ENCODE peak calls at places on chromosome 14, in nine cellular contexts. R is foreskin fibroblast; V is RWPE1; A is stimulated activated effector memory CD8-positive, alpha-beta T cell treated with anti-CD3 and anti-CD28 coated beads, Interleukin-12 subunit alpha, Interleukin-12 subunit beta, amount 100 ng/mL, for 72 hours; N is NCI-H774; M is HCT116; K is HT1080; W is HFFc6; F is activated naive CD4-positive, alpha-beta T cell treated with Interleukin-2 at 50 U/mL for 16 hours. X is an unnamed sample.

GRCh38 chr14:100586520-100587247 is 533 bp downstream of the BEGAIN start:
- DNase-seq in K (no peak), W (no peak), V (peak), F (peak), A (no peak), M (peak), N (peak), R (no peak), X (no peak)

GRCh38 chr14:88746042-88746441 is 46.7 kb downstream of the EML5 start:
- DNase-seq in W (no peak), M (no peak), R (no peak), V (no peak), F (no peak), K (no peak), N (no peak), A (no peak), X (no peak)

GRCh38 chr14:105091335-105092123 is 26.3 kb upstream of the GPR132 start:
- DNase-seq in F (no peak), K (peak), V (peak), N (no peak), R (peak), A (no peak), W (peak), M (peak), X (no peak)

GRCh38 chr14:29242755-29243340 is 476.3 kb downstream of the FOXG1 start:
- DNase-seq in N (peak), K (peak), A (no peak), R (peak), W (no peak), F (no peak), V (no peak), M (no peak), X (no peak)

GRCh38 chr14:64758711-64759554 is 54.7 kb downstream of the PLEKHG3 start:
- DNase-seq in K (peak), V (peak), N (no peak), W (peak), R (peak), F (no peak), M (no peak), A (no peak), X (no peak)

GRCh38 chr14:35046751-35047536 is 872 bp downstream of the FAM177A1 start:
- DNase-seq in R (no peak), F (no peak), V (peak), N (peak), A (no peak), K (no peak), W (no peak), M (no peak), X (no peak)

GRCh38 chr14:63656194-63656593 is 14.5 kb upstream of the WDR89 start:
- DNase-seq in A (no peak), V (no peak), M (no peak), W (no peak), K (no peak), N (no peak), F (no peak), R (no peak), X (no peak)

GRCh38 chr14:54173782-54174181 is 217.2 kb upstream of the BMP4 start:
- DNase-seq in W (peak), A (no peak), N (no peak), K (no peak), V (no peak), M (no peak), R (peak), F (no peak), X (no peak)

GRCh38 chr14:49893309-49894213 is 679 bp downstream of the ARF6 start:
- DNase-seq in N (no peak), V (no peak), W (no peak), A (peak), M (no peak), F (peak), R (peak), K (peak), X (peak)

GRCh38 chr14:44135972-44136371 is 371.1 kb downstream of the FSCB start:
- DNase-seq in R (no peak), N (no peak), V (no peak), K (peak), W (no peak), A (no peak), M (no peak), F (no peak), X (no peak)

GRCh38 chr14:69980457-69981414 is 101.5 kb downstream of the SMOC1 start:
- DNase-seq in M (peak), W (no peak), F (no peak), V (peak), A (no peak), R (no peak), N (no peak), K (peak), X (no peak)

GRCh38 chr14:94047581-94047980 is 21.4 kb downstream of the OTUB2 start:
- DNase-seq in M (no peak), A (no peak), F (no peak), N (no peak), W (no peak), V (no peak), R (no peak), K (no peak), X (no peak)

GRCh38 chr14:101561145-101561896 is at the start of gene DIO3:
- DNase-seq in N (no peak), V (no peak), F (no peak), K (no peak), A (no peak), W (no peak), M (peak), R (no peak), X (no peak)

GRCh38 chr14:40691066-40691465 is 915.6 kb upstream of the LRFN5 start:
- DNase-seq in W (no peak), A (no peak), K (no peak), N (no peak), V (no peak), M (no peak), R (no peak), F (no peak), X (no peak)

GRCh38 chr14:53547593-53547992 is 394.5 kb upstream of the DDHD1 start:
- DNase-seq in N (no peak), M (no peak), A (no peak), K (no peak), V (no peak), F (no peak), R (no peak), W (no peak), X (no peak)

GRCh38 chr14:65428691-65429090 is 16.2 kb downstream of the FUT8 start:
- DNase-seq in F (no peak), N (no peak), M (no peak), R (no peak), A (no peak), K (no peak), W (no peak), V (no peak), X (no peak)

GRCh38 chr14:101034986-101035385 is 131.5 kb upstream of the RTL1 start:
- DNase-seq in M (no peak), A (no peak), F (no peak), V (no peak), W (no peak), R (no peak), N (no peak), K (no peak), X (no peak)

GRCh38 chr14:86604546-86604945 is 1074.6 kb downstream of the FLRT2 start:
- DNase-seq in R (no peak), K (peak), W (peak), A (no peak), V (no peak), F (no peak), M (no peak), N (no peak), X (no peak)

GRCh38 chr14:100375273-100375962 is 52.3 kb downstream of the SLC25A47 start:
- DNase-seq in K (peak), F (peak), A (peak), W (peak), V (peak), M (peak), R (peak), N (no peak), X (peak)

GRCh38 chr14:99744199-99744872 is 48.9 kb upstream of the EML1 start:
- DNase-seq in R (no peak), N (no peak), K (no peak), W (peak), A (no peak), M (no peak), F (no peak), V (no peak), X (no peak)

GRCh38 chr14:32648434-32648833 is 290.2 kb upstream of the NPAS3 start:
- DNase-seq in M (no peak), W (peak), R (peak), N (no peak), K (no peak), A (no peak), F (no peak), V (peak), X (no peak)

GRCh38 chr14:38775986-38776385 is 327.0 kb downstream of the SEC23A start:
- DNase-seq in F (no peak), V (no peak), K (no peak), R (no peak), N (no peak), A (no peak), W (no peak), M (no peak), X (no peak)

GRCh38 chr14:28243600-28243999 is 523.0 kb upstream of the FOXG1 start:
- DNase-seq in R (no peak), M (no peak), N (no peak), W (no peak), V (peak), A (no peak), F (no peak), K (peak), X (no peak)

GRCh38 chr14:90419200-90419599 is 22.4 kb downstream of the CALM1 start:
- DNase-seq in M (peak), K (peak), R (peak), F (no peak), W (peak), V (peak), N (no peak), A (no peak), X (no peak)

GRCh38 chr14:42965512-42965911 is 1358.8 kb downstream of the LRFN5 start:
- DNase-seq in W (no peak), M (no peak), N (no peak), F (no peak), A (no peak), V (no peak), R (no peak), K (no peak), X (no peak)

GRCh38 chr14:73958591-73958990 is 8.5 kb downstream of the COQ6 start:
- DNase-seq in K (no peak), M (no peak), W (no peak), V (no peak), F (no peak), R (no peak), A (no peak), N (no peak), X (no peak)

GRCh38 chr14:68124885-68125731 is 305.5 kb downstream of the RAD51B start:
- DNase-seq in A (no peak), V (peak), F (no peak), K (peak), M (no peak), W (peak), R (peak), N (no peak), X (no peak)

GRCh38 chr14:20614038-20614840 is 23.1 kb upstream of the RNASE12 start:
- DNase-seq in A (no peak), F (peak), K (no peak), V (no peak), N (no peak), M (no peak), R (no peak), W (no peak), X (no peak)

GRCh38 chr14:102096569-102097188 is 9.8 kb upstream of the HSP90AA1 start:
- DNase-seq in R (peak), W (peak), A (peak), K (peak), N (peak), M (peak), F (peak), V (peak), X (peak)

GRCh38 chr14:62743569-62743968 is 301.7 kb downstream of the KCNH5 start:
- DNase-seq in N (no peak), F (no peak), K (no peak), A (no peak), M (no peak), V (no peak), R (no peak), W (no peak), X (no peak)

GRCh38 chr14:90850487-90850886 is 34.3 kb upstream of the TTC7B start:
- DNase-seq in W (no peak), M (peak), F (no peak), V (peak), A (no peak), K (peak), N (no peak), R (peak), X (no peak)

GRCh38 chr14:84482256-84483071 is 1047.5 kb upstream of the FLRT2 start:
- DNase-seq in V (peak), A (no peak), W (peak), F (no peak), K (peak), N (no peak), R (peak), M (no peak), X (no peak)

GRCh38 chr14:50388256-50388931 is 8.3 kb downstream of the CDKL1 start:
- DNase-seq in K (no peak), M (no peak), F (no peak), W (no peak), V (no peak), N (no peak), A (no peak), R (no peak), X (no peak)

GRCh38 chr14:23113346-23114119 is 5.5 kb downstream of the CEBPE start:
- DNase-seq in V (no peak), K (no peak), M (no peak), A (no peak), N (no peak), W (no peak), R (peak), F (no peak), X (no peak)

GRCh38 chr14:97337267-97337666 is 540.1 kb downstream of the VRK1 start:
- DNase-seq in F (no peak), A (no peak), V (no peak), M (no peak), R (no peak), N (no peak), K (no peak), W (no peak), X (no peak)

GRCh38 chr14:93984987-93985410 is 8.6 kb upstream of the ASB2 start:
- DNase-seq in W (peak), F (no peak), M (peak), N (no peak), R (peak), V (peak), A (no peak), K (peak), X (no peak)

GRCh38 chr14:24197066-24197465 is 1.8 kb upstream of the TM9SF1 start:
- DNase-seq in N (no peak), F (no peak), A (no peak), K (no peak), M (no peak), W (no peak), R (no peak), V (no peak), X (no peak)

GRCh38 chr14:104731249-104731924 is 7.4 kb downstream of the ADSS1 start:
- DNase-seq in F (no peak), R (no peak), K (no peak), W (peak), A (no peak), M (no peak), N (no peak), V (no peak), X (no peak)